ENCODE peak calls at places on chromosomes 4 and X, in five cellular contexts. One of them, this sample, is unnamed.

GRCh38 chr4:33837043-33837442 is 2407.3 kb downstream of the ARAP2 start:
- DNase-seq in BE2C: no peak
- DNase-seq in GM20000: no peak
- DNase-seq in SW480: no peak
- DNase-seq in Caco-2: no peak
- DNase-seq in this sample: no peak

GRCh38 chr4:14562901-14563300 is 439.4 kb upstream of the CPEB2 start:
- DNase-seq in BE2C: no peak
- DNase-seq in GM20000: no peak
- DNase-seq in SW480: no peak
- DNase-seq in Caco-2: no peak
- DNase-seq in this sample: no peak

GRCh38 chr4:2847297-2847871 is 3.7 kb downstream of the ADD1 start:
- DNase-seq in BE2C: no peak
- DNase-seq in GM20000: no peak
- DNase-seq in SW480: no peak
- DNase-seq in Caco-2: no peak
- DNase-seq in this sample: no peak

GRCh38 chr4:172953896-172954568 is 214.6 kb upstream of the GALNT7 start:
- DNase-seq in BE2C: no peak
- DNase-seq in GM20000: no peak
- DNase-seq in SW480: no peak
- DNase-seq in Caco-2: no peak
- DNase-seq in this sample: no peak

GRCh38 chrX:2490634-2491033 is 10.1 kb downstream of the DHRSX start:
- DNase-seq in BE2C: no peak
- DNase-seq in GM20000: peak
- DNase-seq in SW480: no peak
- DNase-seq in Caco-2: peak
- DNase-seq in this sample: no peak

GRCh38 chr4:125434136-125434535 is 119.4 kb downstream of the FAT4 start:
- DNase-seq in BE2C: no peak
- DNase-seq in GM20000: no peak
- DNase-seq in SW480: no peak
- DNase-seq in Caco-2: no peak
- DNase-seq in this sample: no peak

GRCh38 chr4:48139688-48140087 is 5.6 kb upstream of the TXK start:
- DNase-seq in BE2C: no peak
- DNase-seq in GM20000: no peak
- DNase-seq in SW480: no peak
- DNase-seq in Caco-2: no peak
- DNase-seq in this sample: no peak

GRCh38 chr4:38678078-38678477 is 14.1 kb downstream of the KLF3 start:
- DNase-seq in BE2C: no peak
- DNase-seq in GM20000: no peak
- DNase-seq in SW480: no peak
- DNase-seq in Caco-2: no peak
- DNase-seq in this sample: no peak

GRCh38 chr4:145820407-145820806 is 118.2 kb downstream of the ZNF827 start:
- DNase-seq in BE2C: no peak
- DNase-seq in GM20000: no peak
- DNase-seq in SW480: no peak
- DNase-seq in Caco-2: no peak
- DNase-seq in this sample: no peak

GRCh38 chr4:1427010-1427409 is 20.8 kb upstream of the NKX1-1 start:
- DNase-seq in BE2C: no peak
- DNase-seq in GM20000: no peak
- DNase-seq in SW480: no peak
- DNase-seq in Caco-2: no peak
- DNase-seq in this sample: no peak

GRCh38 chr4:151553874-151554273 is 144.9 kb downstream of the FHIP1A start:
- DNase-seq in BE2C: no peak
- DNase-seq in GM20000: no peak
- DNase-seq in SW480: no peak
- DNase-seq in Caco-2: no peak
- DNase-seq in this sample: no peak

GRCh38 chr4:81811562-81812293 is 340.0 kb upstream of the RASGEF1B start:
- DNase-seq in BE2C: no peak
- DNase-seq in GM20000: no peak
- DNase-seq in SW480: no peak
- DNase-seq in Caco-2: no peak
- DNase-seq in this sample: no peak

GRCh38 chr4:112766422-112766821 is 129.5 kb downstream of the LARP7 start:
- DNase-seq in BE2C: peak
- DNase-seq in GM20000: peak
- DNase-seq in SW480: peak
- DNase-seq in Caco-2: peak
- DNase-seq in this sample: no peak

GRCh38 chr4:135365065-135365464 is 1163.5 kb upstream of the PABPC4L start:
- DNase-seq in BE2C: no peak
- DNase-seq in GM20000: no peak
- DNase-seq in SW480: no peak
- DNase-seq in Caco-2: no peak
- DNase-seq in this sample: no peak

GRCh38 chrX:74536142-74537010 is 78.0 kb downstream of the RLIM start:
- DNase-seq in BE2C: peak
- DNase-seq in GM20000: peak
- DNase-seq in SW480: peak
- DNase-seq in Caco-2: peak
- DNase-seq in this sample: no peak

GRCh38 chr4:71211748-71212147 is 127.1 kb upstream of the SLC4A4 start:
- DNase-seq in BE2C: no peak
- DNase-seq in GM20000: no peak
- DNase-seq in SW480: no peak
- DNase-seq in Caco-2: no peak
- DNase-seq in this sample: no peak

GRCh38 chr4:48237996-48238645 is 31.5 kb downstream of the TEC start:
- DNase-seq in BE2C: no peak
- DNase-seq in GM20000: no peak
- DNase-seq in SW480: no peak
- DNase-seq in Caco-2: no peak
- DNase-seq in this sample: no peak

GRCh38 chr4:123643691-123644090 is 247.1 kb downstream of the SPRY1 start:
- DNase-seq in BE2C: no peak
- DNase-seq in GM20000: no peak
- DNase-seq in SW480: no peak
- DNase-seq in Caco-2: no peak
- DNase-seq in this sample: no peak

GRCh38 chr4:111761531-111761930 is 383.7 kb upstream of the FAM241A start:
- DNase-seq in BE2C: no peak
- DNase-seq in GM20000: no peak
- DNase-seq in SW480: no peak
- DNase-seq in Caco-2: no peak
- DNase-seq in this sample: no peak

GRCh38 chr4:55445921-55446577 is 50.3 kb downstream of the TMEM165 start:
- DNase-seq in BE2C: no peak
- DNase-seq in GM20000: no peak
- DNase-seq in SW480: no peak
- DNase-seq in Caco-2: no peak
- DNase-seq in this sample: no peak